ENCODE peak calls at places on chromosomes 12 and 14, in five cellular contexts. Y, I, E, B and F are unnamed samples.

GRCh38 chr14:92651793-92652382 is 96.5 kb downstream of the LGMN start:
- DNase-seq in Y (no peak), I (no peak), E (no peak), B (peak; percentile 39), F (peak; percentile 11)

GRCh38 chr12:54229624-54230212 is 40.9 kb upstream of the SMUG1 start:
- DNase-seq in Y (no peak), I (no peak), E (peak; percentile 99), B (no peak), F (no peak)

GRCh38 chr14:94702629-94703028 is 67.3 kb downstream of the GSC start:
- DNase-seq in Y (no peak), I (no peak), E (no peak), B (no peak), F (no peak)

GRCh38 chr14:62662811-62663477 is 382.3 kb downstream of the KCNH5 start:
- DNase-seq in Y (no peak), I (peak; percentile 2), E (peak; percentile 4), B (no peak), F (no peak)

GRCh38 chr12:66055837-66056319 is 74.7 kb downstream of the LLPH start:
- DNase-seq in Y (no peak), I (peak; percentile 50), E (no peak), B (no peak), F (no peak)

GRCh38 chr14:37708481-37708880 is 113.1 kb downstream of the TTC6 start:
- DNase-seq in Y (no peak), I (no peak), E (peak; percentile 60), B (no peak), F (no peak)

GRCh38 chr12:42704340-42704739 is 114.8 kb upstream of the PRICKLE1 start:
- DNase-seq in Y (no peak), I (no peak), E (no peak), B (no peak), F (no peak)

GRCh38 chr12:110279976-110280783 is 867 bp upstream of the ATP2A2 start:
- DNase-seq in Y (peak; percentile 70), I (no peak), E (peak; percentile 33), B (no peak), F (no peak)

GRCh38 chr12:67182551-67182950 is 86.6 kb upstream of the CAND1 start:
- DNase-seq in Y (no peak), I (no peak), E (no peak), B (no peak), F (no peak)
- H3K27me3 ChIP-seq in Y (no peaks in the 10 kb centered on the region), I (no peaks in the 10 kb centered on the region), E (no peaks in the 10 kb centered on the region), B (peaks cover 16% of the 10 kb centered on the region), F (no peaks in the 10 kb centered on the region)

GRCh38 chr12:124684971-124685688 is 117.7 kb upstream of the NCOR2 start:
- DNase-seq in Y (no peak), I (no peak), E (peak; percentile 69), B (no peak), F (no peak)
- H3K4me1 ChIP-seq in Y (peaks cover 21% of the 10 kb centered on the region), I (peaks cover 52% of the 10 kb centered on the region), E (peaks cover 35% of the 10 kb centered on the region), B (peaks cover 11% of the 10 kb centered on the region), F (peaks cover 22% of the 10 kb centered on the region)

GRCh38 chr12:60101715-60102114 is 505.9 kb downstream of the SLC16A7 start:
- DNase-seq in Y (no peak), I (no peak), E (peak; percentile 52), B (no peak), F (no peak)
- H3K27ac ChIP-seq in Y (no peak overlapping the region), I (no peak overlapping the region), E (no peak overlapping the region), B (no peak overlapping the region), F (no peak overlapping the region)

GRCh38 chr12:52573743-52574142 is at the start of gene KRT74:
- DNase-seq in Y (no peak), I (no peak), E (no peak), B (no peak), F (no peak)

GRCh38 chr12:52575948-52576347 is 2.3 kb upstream of the KRT74 start:
- DNase-seq in Y (no peak), I (no peak), E (no peak), B (no peak), F (no peak)

GRCh38 chr12:52570511-52570910 is 3.1 kb downstream of the KRT74 start:
- DNase-seq in Y (no peak), I (no peak), E (no peak), B (no peak), F (no peak)

GRCh38 chr12:52575256-52575655 is 1.6 kb upstream of the KRT74 start:
- DNase-seq in Y (no peak), I (no peak), E (no peak), B (no peak), F (no peak)

DNA sequence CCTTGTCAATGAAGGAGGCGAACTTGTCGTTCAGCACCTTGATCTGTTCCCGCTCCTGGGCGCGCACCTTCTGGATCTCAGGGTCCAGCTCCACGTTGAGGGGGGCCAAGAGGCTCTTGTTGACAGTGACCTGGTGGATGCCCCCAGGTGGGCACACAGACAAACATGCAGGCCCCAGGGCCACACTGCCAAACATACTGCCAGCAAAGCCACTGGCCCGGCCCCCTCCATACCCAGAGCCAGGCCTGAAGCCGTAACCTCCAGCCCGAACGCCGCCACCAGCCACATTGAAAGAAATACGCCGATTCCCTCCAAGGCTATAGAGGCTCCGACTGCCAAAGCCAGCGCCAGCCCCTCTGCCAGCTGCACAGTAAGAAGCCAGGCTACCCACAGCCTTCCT is 337 bp downstream of the KRT74 start:
- DNase-seq in Y (no peak), I (no peak), E (no peak), B (no peak), F (no peak)
- H3K27me3 ChIP-seq in Y (peaks cover 40% of the 10 kb centered on the region), I (peaks cover 66% of the 10 kb centered on the region), E (peaks cover 45% of the 10 kb centered on the region), B (no peaks in the 10 kb centered on the region), F (no peaks in the 10 kb centered on the region)

GRCh38 chr12:124027753-124028559 is 54.9 kb downstream of the ZNF664 start:
- DNase-seq in Y (no peak), I (no peak), E (no peak), B (no peak), F (no peak)
- H3K4me1 ChIP-seq in Y (peaks cover 29% of the 10 kb centered on the region), I (no peaks in the 10 kb centered on the region), E (peaks cover 15% of the 10 kb centered on the region), B (no peaks in the 10 kb centered on the region), F (no peaks in the 10 kb centered on the region)

DNA sequence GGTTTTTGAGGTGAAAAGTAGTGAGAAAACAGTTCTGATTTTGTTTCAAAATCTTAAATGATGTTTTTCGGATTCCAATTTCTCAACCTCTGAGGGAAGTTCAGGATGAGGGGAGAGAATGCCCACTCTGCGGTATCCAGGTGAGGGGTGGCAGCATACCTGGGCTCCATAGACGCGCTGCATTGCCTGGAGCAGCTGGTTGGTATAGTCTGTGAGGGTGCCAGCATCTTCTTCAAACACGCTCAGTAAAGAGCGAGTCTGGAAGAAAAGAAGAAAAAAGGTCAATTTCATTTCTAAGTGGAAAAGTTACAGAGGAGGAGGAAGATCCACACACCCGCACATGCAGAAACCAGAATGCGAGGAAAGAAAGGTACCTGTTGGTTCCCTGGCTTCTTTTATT is 7.0 kb downstream of the APPL2 start:
- DNase-seq in Y (no peak), I (no peak), E (no peak), B (no peak), F (no peak)
- H3K27ac ChIP-seq in Y (no peak overlapping the region), I (no peak overlapping the region), E (peak overlapping the region; percentile 77), B (no peak overlapping the region), F (no peak overlapping the region)

GRCh38 chr14:69489495-69489894 is 5.0 kb downstream of the PLEKHD1 start:
- DNase-seq in Y (no peak), I (no peak), E (no peak), B (no peak), F (no peak)
- H3K27me3 ChIP-seq in Y (no peaks in the 10 kb centered on the region), I (peaks cover 45% of the 10 kb centered on the region), E (peaks cover 79% of the 10 kb centered on the region), B (peaks cover 8% of the 10 kb centered on the region), F (peaks cover 4% of the 10 kb centered on the region)

DNA sequence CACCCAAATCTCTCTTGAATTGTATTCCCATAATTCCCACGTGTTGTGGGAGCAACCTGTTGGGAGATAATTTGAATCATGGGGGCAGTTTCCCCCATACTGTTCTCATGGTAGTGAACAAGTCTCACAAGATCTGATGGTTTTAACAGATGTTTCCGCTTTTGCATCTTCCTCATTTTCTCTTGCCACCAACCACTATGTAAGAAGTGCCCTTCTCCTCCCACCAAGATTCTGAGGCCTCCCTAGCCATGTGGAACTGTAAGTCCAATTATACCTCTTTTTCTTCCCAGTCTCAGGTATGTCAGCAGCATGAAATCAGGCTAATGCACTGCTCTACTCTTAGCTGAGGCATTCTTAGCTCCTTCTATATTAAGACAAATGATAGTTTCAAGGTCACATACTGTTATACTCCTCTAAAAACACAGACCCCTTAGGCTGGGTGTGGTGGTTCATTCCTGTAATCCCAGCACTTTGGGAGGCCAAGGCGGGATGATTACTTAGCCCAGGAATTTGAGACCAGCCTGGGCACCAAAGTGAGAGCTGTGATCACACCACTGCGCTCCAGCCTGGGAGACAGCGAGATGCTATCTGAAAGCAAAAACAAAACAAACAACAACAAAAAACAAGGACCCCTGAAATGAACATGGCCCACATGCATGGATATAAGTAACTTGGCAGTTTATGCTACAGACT is 3.6 kb downstream of the SCAF11 start:
- DNase-seq in Y (no peak), I (no peak), E (no peak), B (no peak), F (no peak)
- H3K4me1 ChIP-seq in Y (peaks cover 16% of the 10 kb centered on the region), I (peaks cover 64% of the 10 kb centered on the region), E (peaks cover 3% of the 10 kb centered on the region), B (peaks cover 72% of the 10 kb centered on the region), F (peaks cover 67% of the 10 kb centered on the region)

GRCh38 chr12:64265839-64266238 is 43.7 kb upstream of the KICS2 start:
- DNase-seq in Y (no peak), I (no peak), E (no peak), B (no peak), F (no peak)

GRCh38 chr12:64273527-64274403 is 51.7 kb upstream of the KICS2 start:
- DNase-seq in Y (peak; percentile 11), I (peak; percentile 6), E (no peak), B (peak; percentile 7), F (no peak)

GRCh38 chr12:64268409-64268808 is 46.3 kb upstream of the KICS2 start:
- DNase-seq in Y (no peak), I (no peak), E (no peak), B (no peak), F (no peak)

GRCh38 chr12:64269161-64269560 is 47.1 kb upstream of the KICS2 start:
- DNase-seq in Y (no peak), I (no peak), E (no peak), B (no peak), F (no peak)

DNA sequence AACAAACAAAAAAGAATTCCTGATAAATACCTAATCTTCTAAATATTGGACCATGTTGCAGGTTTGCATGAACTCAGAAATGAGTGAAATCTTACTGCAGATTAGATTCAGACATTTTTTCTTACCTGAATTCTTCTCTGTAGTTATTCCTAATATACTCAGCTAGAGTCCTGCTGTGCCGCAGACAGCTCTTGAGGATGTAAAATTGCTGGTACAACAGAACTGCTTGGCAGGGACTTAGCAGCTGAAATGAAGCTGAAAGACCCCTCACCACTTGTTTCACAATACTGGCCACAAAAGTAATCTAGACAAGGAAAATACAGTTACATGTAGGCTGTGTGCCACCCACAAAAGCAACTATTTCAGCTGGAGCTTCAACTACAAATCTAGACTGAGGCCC is 48.3 kb upstream of the KICS2 start:
- DNase-seq in Y (no peak), I (no peak), E (no peak), B (no peak), F (no peak)
- H3K27ac ChIP-seq in Y (no peak overlapping the region), I (no peak overlapping the region), E (no peak overlapping the region), B (no peak overlapping the region), F (no peak overlapping the region)